ENCODE peak calls at places on chromosomes 2 and 18, in seven cellular contexts. Y, D, S, X, F, C and J are unnamed samples.

GRCh38 chr2:215713393-215713792 is 277.5 kb upstream of the FN1 start:
- DNase-seq in Y (no peak), D (no peak), S (no peak), X (no peak), F (no peak), C (no peak), J (no peak)

GRCh38 chr18:2964349-2965010 is 48.5 kb downstream of the LPIN2 start:
- DNase-seq in Y (no peak), D (no peak), S (no peak), X (no peak), F (no peak), C (no peak), J (no peak)

GRCh38 chr2:190181066-190181681 is 118.6 kb upstream of the MSTN start:
- DNase-seq in Y (no peak), D (no peak), S (no peak), X (no peak), F (no peak), C (no peak), J (no peak)

GRCh38 chr2:157628282-157628531 is 457 bp downstream of the ACVR1C start:
- DNase-seq in Y (peak; percentile 32), D (no peak), S (no peak), X (no peak), F (no peak), C (no peak), J (no peak)

GRCh38 chr2:226180485-226180884 is 619.1 kb downstream of the IRS1 start:
- DNase-seq in Y (no peak), D (no peak), S (no peak), X (no peak), F (no peak), C (no peak), J (no peak)

GRCh38 chr2:240451791-240452470 is 16.5 kb downstream of the GPC1 start:
- DNase-seq in Y (no peak), D (no peak), S (peak; percentile 66), X (no peak), F (no peak), C (no peak), J (no peak)

GRCh38 chr18:36203360-36203895 is 16.1 kb downstream of the MOCOS start:
- DNase-seq in Y (no peak), D (no peak), S (no peak), X (no peak), F (no peak), C (no peak), J (peak; percentile 79)

GRCh38 chr2:234251326-234252271 is 201.1 kb downstream of the SPP2 start:
- DNase-seq in Y (peak; percentile 48), D (no peak), S (peak; percentile 77), X (peak; percentile 73), F (no peak), C (no peak), J (no peak)

GRCh38 chr2:120433816-120434290 is 87.9 kb downstream of the INHBB start:
- DNase-seq in Y (no peak), D (peak; percentile 39), S (peak; percentile 55), X (no peak), F (no peak), C (no peak), J (no peak)

GRCh38 chr2:43984533-43984932 is 11.3 kb downstream of the LRPPRC start:
- DNase-seq in Y (no peak), D (no peak), S (no peak), X (no peak), F (no peak), C (no peak), J (no peak)

GRCh38 chr2:146370821-146371220 is 1474.0 kb upstream of the ACVR2A start:
- DNase-seq in Y (no peak), D (no peak), S (no peak), X (no peak), F (no peak), C (no peak), J (no peak)

GRCh38 chr2:241794250-241794823 is 14.7 kb upstream of the NEU4 start:
- DNase-seq in Y (peak; percentile 21), D (no peak), S (no peak), X (no peak), F (no peak), C (no peak), J (no peak)

GRCh38 chr2:40511661-40512213 is 59.8 kb upstream of the SLC8A1 start:
- DNase-seq in Y (peak; percentile 14), D (no peak), S (peak; percentile 80), X (peak; percentile 70), F (no peak), C (no peak), J (no peak)

GRCh38 chr18:76640438-76640837 is 145.4 kb upstream of the ZNF516 start:
- DNase-seq in Y (no peak), D (no peak), S (no peak), X (no peak), F (no peak), C (no peak), J (no peak)

GRCh38 chr2:186595219-186595618 is 5.4 kb downstream of the ITGAV start:
- DNase-seq in Y (no peak), D (no peak), S (no peak), X (no peak), F (peak; percentile 38), C (no peak), J (no peak)
- H3K4me3 ChIP-seq in Y (no peak overlapping the region), D (no peak overlapping the region), S (no peak overlapping the region), X (no peak overlapping the region), F (no peak overlapping the region), C (no peak overlapping the region), J (no peak overlapping the region)

DNA sequence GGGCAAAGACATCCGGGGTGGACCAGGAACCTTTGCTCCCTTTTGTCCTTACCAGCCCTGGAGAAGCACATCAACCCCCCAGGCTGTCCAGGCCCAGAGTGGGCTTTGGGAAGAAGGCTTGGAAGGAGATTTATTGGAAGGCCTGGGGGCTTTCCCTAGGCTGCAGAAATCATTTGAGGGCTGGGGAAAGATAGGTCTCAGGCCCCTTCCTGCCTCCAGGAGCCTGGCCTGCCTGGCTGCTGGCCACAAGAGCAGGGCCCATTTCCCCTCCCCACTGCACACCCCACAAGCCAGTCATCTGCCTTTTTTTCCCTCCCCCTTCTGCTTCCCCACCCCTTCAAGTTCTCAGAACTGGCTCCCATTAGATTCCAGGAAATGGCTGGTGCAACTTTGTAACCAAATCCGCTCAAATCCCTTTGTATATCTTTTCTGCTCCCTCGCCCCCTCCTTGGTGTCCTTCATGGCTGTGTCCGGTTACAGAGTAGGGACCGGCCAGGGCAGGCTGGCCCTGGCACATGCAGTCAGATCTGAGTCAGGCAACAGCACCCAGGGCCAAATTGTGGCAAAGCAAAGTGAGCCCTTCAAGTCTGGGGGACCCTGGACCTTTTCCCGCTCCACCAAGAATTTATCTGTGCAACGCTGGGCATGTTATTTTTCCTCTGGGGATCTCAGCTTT is 20.8 kb upstream of the TNP1 start:
- DNase-seq in Y (peak; percentile 10), D (no peak), S (no peak), X (no peak), F (no peak), C (no peak), J (no peak)
- TF ChIP-seq EP300 in Y (no peak), D (no peak), S (no peak), X (no peak), F (peak; percentile 19), C (no peak), J (no peak)

GRCh38 chr18:32771169-32771751 is 1.6 kb downstream of the KLHL14 start:
- DNase-seq in Y (no peak), D (peak; percentile 68), S (no peak), X (no peak), F (no peak), C (peak; percentile 68), J (no peak)
- H3K4me3 ChIP-seq in Y (peak overlapping the region; percentile 31), D (peak overlapping the region; percentile 90), S (peak overlapping the region; percentile 27), X (peak overlapping the region; percentile 17), F (peak overlapping the region; percentile 61), C (no peak overlapping the region), J (peak overlapping the region; percentile 51)

DNA sequence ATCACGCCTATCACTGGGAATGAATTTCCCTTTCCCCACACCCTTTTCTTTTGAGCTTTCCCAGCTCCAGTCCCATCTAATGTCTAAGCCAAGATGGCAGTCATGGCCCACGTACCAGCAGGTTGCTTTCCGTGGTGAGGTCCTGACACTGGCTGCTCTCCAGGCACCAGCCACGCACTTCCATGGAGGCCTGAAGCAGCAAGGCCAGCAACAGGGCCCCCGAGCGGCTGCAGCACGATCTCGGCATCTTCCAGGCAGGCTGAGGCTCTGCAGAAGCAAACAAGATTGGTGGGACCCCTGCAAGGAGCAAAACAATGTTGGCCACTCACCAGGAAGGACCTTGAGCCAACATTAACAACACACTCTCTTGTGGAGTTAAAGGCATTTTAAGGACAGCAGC is 3.9 kb downstream of the POMC start:
- DNase-seq in Y (no peak), D (no peak), S (no peak), X (no peak), F (no peak), C (no peak), J (no peak)
- TF ChIP-seq EP300 in Y (no peak), D (no peak), S (no peak), X (no peak), F (no peak), C (no peak), J (no peak)

GRCh38 chr18:73261243-73261642 is 393.5 kb upstream of the NETO1 start:
- DNase-seq in Y (no peak), D (no peak), S (no peak), X (no peak), F (no peak), C (no peak), J (no peak)
- H3K4me3 ChIP-seq in Y (no peak overlapping the region), D (no peak overlapping the region), S (no peak overlapping the region), X (no peak overlapping the region), F (no peak overlapping the region), C (no peak overlapping the region), J (no peak overlapping the region)